ENCODE peak calls at places on chromosomes 11 and 22, in seven cellular contexts. One of them, this sample, is unnamed.

GRCh38 chr22:27237342-27237741 is 564.2 kb downstream of the MN1 start:
- DNase-seq in lower leg skin: no peak
- DNase-seq in astrocyte of the spinal cord: no peak
- DNase-seq in thoracic aorta: no peak
- DNase-seq in colonic mucosa: no peak
- DNase-seq in left ventricle myocardium inferior: no peak
- DNase-seq in neural progenitor cell: no peak
- DNase-seq in this sample: no peak

GRCh38 chr11:10139081-10139480 is 154.9 kb downstream of the SBF2 start:
- DNase-seq in lower leg skin: no peak
- DNase-seq in astrocyte of the spinal cord: no peak
- DNase-seq in thoracic aorta: no peak
- DNase-seq in colonic mucosa: no peak
- DNase-seq in left ventricle myocardium inferior: no peak
- DNase-seq in neural progenitor cell: no peak
- DNase-seq in this sample: no peak

GRCh38 chr11:2102132-2102882 is 36.9 kb downstream of the IGF2 start:
- DNase-seq in lower leg skin: no peak
- DNase-seq in astrocyte of the spinal cord: no peak
- DNase-seq in thoracic aorta: no peak
- DNase-seq in colonic mucosa: peak
- DNase-seq in left ventricle myocardium inferior: peak
- DNase-seq in neural progenitor cell: no peak
- DNase-seq in this sample: no peak

GRCh38 chr22:18056161-18056666 is 21.6 kb upstream of the PEX26 start:
- DNase-seq in lower leg skin: no peak
- DNase-seq in astrocyte of the spinal cord: peak
- DNase-seq in thoracic aorta: no peak
- DNase-seq in colonic mucosa: no peak
- DNase-seq in left ventricle myocardium inferior: no peak
- DNase-seq in neural progenitor cell: no peak
- DNase-seq in this sample: peak

GRCh38 chr22:31327786-31328544 is 18.2 kb downstream of the PATZ1 start:
- DNase-seq in lower leg skin: no peak
- DNase-seq in astrocyte of the spinal cord: no peak
- DNase-seq in thoracic aorta: no peak
- DNase-seq in colonic mucosa: no peak
- DNase-seq in left ventricle myocardium inferior: no peak
- DNase-seq in neural progenitor cell: no peak
- DNase-seq in this sample: no peak

GRCh38 chr11:122811721-122812120 is 26.6 kb upstream of the CRTAM start:
- DNase-seq in lower leg skin: no peak
- DNase-seq in astrocyte of the spinal cord: no peak
- DNase-seq in thoracic aorta: no peak
- DNase-seq in colonic mucosa: no peak
- DNase-seq in left ventricle myocardium inferior: no peak
- DNase-seq in neural progenitor cell: no peak
- DNase-seq in this sample: no peak

GRCh38 chr11:35579557-35580396 is 38.5 kb upstream of the FJX1 start:
- DNase-seq in lower leg skin: no peak
- DNase-seq in astrocyte of the spinal cord: peak
- DNase-seq in thoracic aorta: no peak
- DNase-seq in colonic mucosa: no peak
- DNase-seq in left ventricle myocardium inferior: no peak
- DNase-seq in neural progenitor cell: no peak
- DNase-seq in this sample: peak

GRCh38 chr22:37419916-37420655 is 7.2 kb downstream of the ELFN2 start:
- DNase-seq in lower leg skin: no peak
- DNase-seq in astrocyte of the spinal cord: no peak
- DNase-seq in thoracic aorta: no peak
- DNase-seq in colonic mucosa: no peak
- DNase-seq in left ventricle myocardium inferior: no peak
- DNase-seq in neural progenitor cell: peak
- DNase-seq in this sample: no peak

GRCh38 chr22:32796865-32797573 is 4.5 kb upstream of the TIMP3 start:
- DNase-seq in lower leg skin: peak
- DNase-seq in astrocyte of the spinal cord: peak
- DNase-seq in thoracic aorta: peak
- DNase-seq in colonic mucosa: peak
- DNase-seq in left ventricle myocardium inferior: peak
- DNase-seq in neural progenitor cell: peak
- DNase-seq in this sample: peak

GRCh38 chr22:27726344-27726725 is 75.2 kb downstream of the MN1 start:
- DNase-seq in lower leg skin: no peak
- DNase-seq in astrocyte of the spinal cord: no peak
- DNase-seq in thoracic aorta: no peak
- DNase-seq in colonic mucosa: no peak
- DNase-seq in left ventricle myocardium inferior: no peak
- DNase-seq in neural progenitor cell: no peak
- DNase-seq in this sample: no peak

GRCh38 chr22:21766933-21767462 is 31.4 kb upstream of the YPEL1 start:
- DNase-seq in lower leg skin: no peak
- DNase-seq in astrocyte of the spinal cord: no peak
- DNase-seq in thoracic aorta: no peak
- DNase-seq in colonic mucosa: no peak
- DNase-seq in left ventricle myocardium inferior: no peak
- DNase-seq in neural progenitor cell: no peak
- DNase-seq in this sample: no peak

GRCh38 chr22:41271787-41272186 is 14.2 kb downstream of the RANGAP1 start:
- DNase-seq in lower leg skin: no peak
- DNase-seq in astrocyte of the spinal cord: no peak
- DNase-seq in thoracic aorta: no peak
- DNase-seq in colonic mucosa: no peak
- DNase-seq in left ventricle myocardium inferior: no peak
- DNase-seq in neural progenitor cell: no peak
- DNase-seq in this sample: no peak

GRCh38 chr11:62556872-62557631 is 10.4 kb upstream of the AHNAK start:
- DNase-seq in lower leg skin: no peak
- DNase-seq in astrocyte of the spinal cord: no peak
- DNase-seq in thoracic aorta: no peak
- DNase-seq in colonic mucosa: no peak
- DNase-seq in left ventricle myocardium inferior: no peak
- DNase-seq in neural progenitor cell: no peak
- DNase-seq in this sample: peak
- TF ChIP-seq CTCF in lower leg skin: no peak
- TF ChIP-seq CTCF in astrocyte of the spinal cord: no peak
- TF ChIP-seq CTCF in thoracic aorta: no peak
- TF ChIP-seq CTCF in colonic mucosa: no peak
- TF ChIP-seq CTCF in left ventricle myocardium inferior: no peak
- TF ChIP-seq CTCF in neural progenitor cell: no peak
- TF ChIP-seq CTCF in this sample: no peak

GRCh38 chr22:49867303-49868250 is 13.9 kb downstream of the ZBED4 start:
- DNase-seq in lower leg skin: no peak
- DNase-seq in astrocyte of the spinal cord: no peak
- DNase-seq in thoracic aorta: no peak
- DNase-seq in colonic mucosa: no peak
- DNase-seq in left ventricle myocardium inferior: no peak
- DNase-seq in neural progenitor cell: no peak
- DNase-seq in this sample: no peak

GRCh38 chr22:49866134-49866533 is 12.5 kb downstream of the ZBED4 start:
- DNase-seq in lower leg skin: no peak
- DNase-seq in astrocyte of the spinal cord: peak
- DNase-seq in thoracic aorta: no peak
- DNase-seq in colonic mucosa: no peak
- DNase-seq in left ventricle myocardium inferior: no peak
- DNase-seq in neural progenitor cell: no peak
- DNase-seq in this sample: no peak

GRCh38 chr22:49863936-49864335 is 10.3 kb downstream of the ZBED4 start:
- DNase-seq in lower leg skin: no peak
- DNase-seq in astrocyte of the spinal cord: no peak
- DNase-seq in thoracic aorta: no peak
- DNase-seq in colonic mucosa: no peak
- DNase-seq in left ventricle myocardium inferior: no peak
- DNase-seq in neural progenitor cell: no peak
- DNase-seq in this sample: no peak

GRCh38 chr22:49866646-49867045 is 13.0 kb downstream of the ZBED4 start:
- DNase-seq in lower leg skin: no peak
- DNase-seq in astrocyte of the spinal cord: no peak
- DNase-seq in thoracic aorta: no peak
- DNase-seq in colonic mucosa: no peak
- DNase-seq in left ventricle myocardium inferior: no peak
- DNase-seq in neural progenitor cell: no peak
- DNase-seq in this sample: no peak

DNA sequence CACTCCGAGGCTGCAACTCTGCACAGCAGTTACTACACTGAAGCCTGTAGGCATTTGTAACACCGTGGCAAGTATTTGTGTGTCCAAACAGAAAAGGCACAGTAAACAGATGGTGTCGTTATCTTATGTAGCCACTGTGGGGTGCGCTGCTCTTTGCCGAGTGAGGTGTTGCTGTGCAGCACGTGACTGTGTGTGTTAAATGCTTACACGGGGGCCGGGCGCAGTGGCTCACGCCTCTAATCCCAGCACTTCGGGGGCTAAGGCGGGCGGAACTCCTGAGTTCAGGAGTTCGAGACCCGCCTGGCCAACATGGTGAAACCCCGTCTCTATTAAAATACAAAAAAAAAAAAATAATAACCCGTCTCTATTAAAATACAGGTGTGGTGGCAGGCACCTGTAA is 11.5 kb downstream of the ZBED4 start:
- DNase-seq in lower leg skin: no peak
- DNase-seq in astrocyte of the spinal cord: no peak
- DNase-seq in thoracic aorta: no peak
- DNase-seq in colonic mucosa: no peak
- DNase-seq in left ventricle myocardium inferior: no peak
- DNase-seq in neural progenitor cell: no peak
- DNase-seq in this sample: no peak
- H3K4me3 ChIP-seq in lower leg skin: no peak
- H3K4me3 ChIP-seq in astrocyte of the spinal cord: no peak
- H3K4me3 ChIP-seq in thoracic aorta: no peak
- H3K4me3 ChIP-seq in colonic mucosa: no peak
- H3K4me3 ChIP-seq in left ventricle myocardium inferior: no peak
- H3K4me3 ChIP-seq in neural progenitor cell: no peak
- H3K4me3 ChIP-seq in this sample: no peak

DNA sequence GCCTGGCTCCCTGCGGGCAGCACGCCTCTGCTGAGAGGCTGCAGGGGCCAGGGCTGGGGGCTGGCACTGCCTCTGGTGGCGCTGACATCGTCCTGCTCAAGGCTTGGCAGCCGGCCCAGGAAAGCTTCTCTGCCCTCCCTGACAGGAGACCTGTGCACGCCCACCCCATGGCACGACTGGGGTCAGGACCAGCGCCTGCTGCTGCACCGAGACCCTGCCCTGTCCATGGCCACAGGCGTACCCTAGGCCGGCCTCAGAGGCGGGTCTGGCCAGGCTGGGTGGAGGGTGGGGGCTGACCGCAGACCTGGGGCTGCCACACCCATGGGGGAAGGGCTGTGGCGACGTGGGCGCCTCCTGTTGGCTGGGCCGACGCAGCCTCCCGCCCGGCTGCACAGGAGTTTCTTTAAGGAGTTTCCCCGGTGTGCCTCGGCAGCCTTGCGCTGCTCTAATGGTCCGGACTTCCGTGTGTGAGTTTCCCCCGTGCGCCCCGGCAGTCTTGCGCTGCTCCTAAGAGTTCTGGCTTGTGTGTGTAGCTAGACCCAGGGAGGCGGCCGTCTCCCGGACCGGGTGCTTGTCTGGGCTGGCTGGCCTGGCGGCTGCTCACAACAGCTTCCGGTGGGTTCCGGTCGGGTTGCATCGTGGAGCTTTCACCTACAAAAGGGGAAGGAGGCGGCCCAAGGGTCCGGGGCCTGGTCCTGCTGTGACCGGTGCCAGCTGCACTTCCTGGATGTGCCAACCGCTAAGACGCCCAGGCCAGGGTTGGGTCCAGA is 4.7 kb downstream of the TRABD start:
- DNase-seq in lower leg skin: peak
- DNase-seq in astrocyte of the spinal cord: peak
- DNase-seq in thoracic aorta: no peak
- DNase-seq in colonic mucosa: peak
- DNase-seq in left ventricle myocardium inferior: peak
- DNase-seq in neural progenitor cell: peak
- DNase-seq in this sample: peak
- TF ChIP-seq CTCF in lower leg skin: no peak
- TF ChIP-seq CTCF in astrocyte of the spinal cord: peak
- TF ChIP-seq CTCF in thoracic aorta: peak
- TF ChIP-seq CTCF in colonic mucosa: peak
- TF ChIP-seq CTCF in left ventricle myocardium inferior: peak
- TF ChIP-seq CTCF in neural progenitor cell: peak
- TF ChIP-seq CTCF in this sample: peak

DNA sequence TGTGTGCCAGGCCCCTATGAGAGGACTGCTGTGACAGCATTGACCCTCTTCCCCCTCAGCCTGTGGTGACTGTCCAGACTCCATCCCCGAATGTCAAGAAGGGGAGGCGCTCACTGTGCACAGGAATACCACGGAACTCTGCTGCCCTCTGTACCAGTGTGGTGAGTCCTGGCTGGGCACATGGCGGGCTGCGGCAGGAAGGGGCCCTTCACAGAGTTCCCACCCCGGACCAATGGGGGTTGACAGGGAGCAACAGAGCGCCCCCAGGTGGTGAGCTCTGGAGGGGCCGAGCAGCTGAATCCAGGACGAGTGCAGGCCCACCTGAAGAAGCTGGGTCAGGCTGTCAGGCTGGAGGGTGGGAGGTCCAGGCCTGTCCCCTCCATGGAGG is 83.8 kb upstream of the MYOD1 start:
- DNase-seq in lower leg skin: no peak
- DNase-seq in astrocyte of the spinal cord: no peak
- DNase-seq in thoracic aorta: no peak
- DNase-seq in colonic mucosa: no peak
- DNase-seq in left ventricle myocardium inferior: no peak
- DNase-seq in neural progenitor cell: no peak
- DNase-seq in this sample: no peak
- H3K4me3 ChIP-seq in lower leg skin: no peak
- H3K4me3 ChIP-seq in astrocyte of the spinal cord: no peak
- H3K4me3 ChIP-seq in thoracic aorta: no peak
- H3K4me3 ChIP-seq in colonic mucosa: no peak
- H3K4me3 ChIP-seq in left ventricle myocardium inferior: no peak
- H3K4me3 ChIP-seq in neural progenitor cell: no peak
- H3K4me3 ChIP-seq in this sample: no peak

DNA sequence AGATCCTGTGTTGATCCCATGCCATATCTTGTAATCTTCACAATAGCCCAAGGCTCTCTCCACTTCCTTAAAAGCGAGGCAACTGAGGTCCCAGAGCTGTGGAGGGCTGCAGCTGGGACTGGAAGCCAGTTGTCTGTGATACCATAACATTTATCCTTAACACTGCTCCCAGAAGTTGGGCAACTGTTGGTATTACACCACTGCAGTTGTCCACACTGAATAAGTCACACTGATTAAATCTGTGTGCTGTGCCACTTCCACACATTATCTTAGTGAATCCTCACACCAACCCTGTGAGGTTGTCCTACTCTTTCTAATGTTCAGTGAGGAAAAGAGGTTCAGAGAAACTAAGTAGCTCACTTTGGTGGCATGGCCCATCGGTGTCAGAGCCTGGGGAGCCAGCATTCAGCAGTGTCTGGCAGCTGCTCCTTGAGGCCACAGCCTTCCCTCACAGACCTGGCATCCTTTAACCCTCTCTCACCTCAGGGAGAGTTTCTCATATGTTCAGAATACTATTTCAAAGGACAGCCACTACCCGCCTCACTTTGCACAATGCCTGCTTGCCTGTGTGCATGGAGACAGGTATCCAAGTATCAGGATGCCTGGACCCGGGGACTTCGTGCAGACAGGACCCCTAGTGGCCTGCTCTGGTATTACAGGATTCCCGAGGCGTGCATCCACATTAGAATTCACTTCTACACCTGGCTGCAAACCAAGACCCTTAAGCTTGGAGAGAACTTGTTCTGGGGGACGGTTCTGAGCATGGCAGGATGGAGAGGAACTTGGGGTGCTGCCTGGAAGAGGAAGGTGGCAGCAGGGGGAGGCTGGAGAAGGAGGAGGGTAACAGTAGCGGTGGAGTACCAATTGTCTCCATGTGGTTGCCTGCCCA is 221.9 kb upstream of the TBCEL start:
- DNase-seq in lower leg skin: peak
- DNase-seq in astrocyte of the spinal cord: peak
- DNase-seq in thoracic aorta: no peak
- DNase-seq in colonic mucosa: peak
- DNase-seq in left ventricle myocardium inferior: peak
- DNase-seq in neural progenitor cell: peak
- DNase-seq in this sample: peak
- TF ChIP-seq CTCF in lower leg skin: no peak
- TF ChIP-seq CTCF in astrocyte of the spinal cord: peak
- TF ChIP-seq CTCF in thoracic aorta: peak
- TF ChIP-seq CTCF in colonic mucosa: peak
- TF ChIP-seq CTCF in left ventricle myocardium inferior: peak
- TF ChIP-seq CTCF in neural progenitor cell: peak
- TF ChIP-seq CTCF in this sample: peak